ENCODE peak calls at places on chromosomes 4 and X, in eight cellular contexts. A is B cell; U is stromal cell of bone marrow; Z is CD4-positive, alpha-beta T cell; O is ELR; H is HFFc6; V is GM12892; F is Jurkat, Clone E6-1. G is an unnamed sample.
A peak's percentile ranks its signal among the peaks of the same experiment; 100 is the strongest.

GRCh38 chrX:54357414-54358377 is at the start of gene WNK3:
- DNase-seq in A (peak; percentile 48), U (peak; percentile 17), Z (peak; percentile 20), O (no peak), H (no peak), V (peak; percentile 21), F (no peak), G (peak; percentile 41)

GRCh38 chr4:1598206-1598605 is 85.9 kb downstream of the FAM53A start:
- DNase-seq in A (no peak), U (no peak), Z (no peak), O (no peak), H (no peak), V (no peak), F (no peak), G (no peak)

GRCh38 chrX:41457618-41458192 is 10.6 kb downstream of the NYX start:
- DNase-seq in A (no peak), U (no peak), Z (no peak), O (peak; percentile 27), H (no peak), V (no peak), F (peak; percentile 63), G (peak; percentile 6)

GRCh38 chrX:13093489-13094140 is 49.2 kb upstream of the FAM9C start:
- DNase-seq in A (no peak), U (no peak), Z (no peak), O (no peak), H (no peak), V (no peak), F (no peak), G (no peak)

GRCh38 chr4:146123231-146123630 is 52.3 kb upstream of the LSM6 start:
- DNase-seq in A (no peak), U (no peak), Z (no peak), O (peak; percentile 41), H (peak; percentile 8), V (no peak), F (no peak), G (peak; percentile 18)

GRCh38 chrX:103431316-103431715 is 55.0 kb downstream of the BEX3 start:
- DNase-seq in A (no peak), U (peak; percentile 17), Z (no peak), O (peak; percentile 70), H (peak; percentile 52), V (no peak), F (no peak), G (peak; percentile 21)

GRCh38 chrX:26783512-26784225 is 567.7 kb downstream of the MAGEB5 start:
- DNase-seq in A (no peak), U (peak; percentile 9), Z (no peak), O (peak; percentile 2), H (no peak), V (no peak), F (peak; percentile 26), G (peak; percentile 25)

GRCh38 chr4:164293776-164294175 is 460.2 kb upstream of the SMIM31 start:
- DNase-seq in A (no peak), U (no peak), Z (no peak), O (no peak), H (no peak), V (no peak), F (no peak), G (no peak)

GRCh38 chr4:81084029-81084428 is 53.5 kb downstream of the BMP3 start:
- DNase-seq in A (no peak), U (peak; percentile 15), Z (no peak), O (no peak), H (no peak), V (no peak), F (peak; percentile 11), G (peak; percentile 65)

GRCh38 chr4:146916479-146917076 is 29.1 kb downstream of the TTC29 start:
- DNase-seq in A (no peak), U (peak; percentile 18), Z (no peak), O (peak; percentile 55), H (peak; percentile 23), V (no peak), F (peak; percentile 20), G (peak; percentile 67)

GRCh38 chr4:6048537-6048936 is 30.3 kb upstream of the C4orf50 start:
- DNase-seq in A (no peak), U (no peak), Z (no peak), O (no peak), H (no peak), V (no peak), F (no peak), G (no peak)

GRCh38 chrX:10350991-10351390 is 194.2 kb downstream of the CLCN4 start:
- DNase-seq in A (no peak), U (peak; percentile 41), Z (no peak), O (peak; percentile 60), H (peak; percentile 40), V (no peak), F (no peak), G (peak; percentile 82)

GRCh38 chr4:77959566-77960338 is 97.1 kb downstream of the MRPL1 start:
- DNase-seq in A (peak; percentile 10), U (peak; percentile 19), Z (no peak), O (peak; percentile 64), H (peak; percentile 48), V (no peak), F (peak; percentile 52), G (peak; percentile 64)

GRCh38 chrX:110734894-110735541 is 60.6 kb downstream of the CHRDL1 start:
- DNase-seq in A (no peak), U (peak; percentile 71), Z (no peak), O (peak; percentile 89), H (peak; percentile 83), V (no peak), F (no peak), G (no peak)

GRCh38 chr4:177182156-177182555 is 127.5 kb upstream of the NEIL3 start:
- DNase-seq in A (no peak), U (no peak), Z (no peak), O (no peak), H (peak; percentile 21), V (no peak), F (no peak), G (no peak)

GRCh38 chr4:136025540-136025939 is 1506.8 kb downstream of the PCDH18 start:
- DNase-seq in A (no peak), U (no peak), Z (no peak), O (no peak), H (no peak), V (no peak), F (no peak), G (no peak)

GRCh38 chr4:138967313-138967712 is 48.3 kb upstream of the NOCT start:
- DNase-seq in A (no peak), U (no peak), Z (no peak), O (no peak), H (no peak), V (no peak), F (no peak), G (no peak)

GRCh38 chr4:30912098-30912719 is 192.0 kb downstream of the PCDH7 start:
- DNase-seq in A (no peak), U (no peak), Z (no peak), O (no peak), H (no peak), V (no peak), F (no peak), G (peak; percentile 13)

GRCh38 chr4:24805566-24805965 is 10.2 kb downstream of the SOD3 start:
- DNase-seq in A (no peak), U (no peak), Z (no peak), O (no peak), H (no peak), V (no peak), F (peak; percentile 44), G (no peak)

GRCh38 chrX:150372280-150372679 is 9.2 kb downstream of the MAMLD1 start:
- DNase-seq in A (no peak), U (no peak), Z (no peak), O (no peak), H (no peak), V (no peak), F (no peak), G (no peak)

GRCh38 chr4:827209-828081 is 1.5 kb upstream of the CPLX1 start:
- DNase-seq in A (no peak), U (no peak), Z (no peak), O (no peak), H (no peak), V (no peak), F (no peak), G (no peak)

GRCh38 chrX:41634284-41634683 is 54.5 kb upstream of the GPR34 start:
- DNase-seq in A (no peak), U (peak; percentile 22), Z (no peak), O (no peak), H (no peak), V (no peak), F (no peak), G (no peak)

GRCh38 chr4:86579941-86580340 is 14.2 kb upstream of the PTPN13 start:
- DNase-seq in A (no peak), U (no peak), Z (no peak), O (no peak), H (no peak), V (no peak), F (no peak), G (no peak)

GRCh38 chr4:137740192-137740591 is 207.9 kb upstream of the PCDH18 start:
- DNase-seq in A (no peak), U (no peak), Z (no peak), O (no peak), H (no peak), V (no peak), F (no peak), G (no peak)

GRCh38 chr4:37541956-37542355 is 144.2 kb downstream of the RELL1 start:
- DNase-seq in A (no peak), U (no peak), Z (no peak), O (no peak), H (no peak), V (no peak), F (no peak), G (no peak)

GRCh38 chr4:151284534-151285245 is 7.7 kb downstream of the PRSS48 start:
- DNase-seq in A (no peak), U (no peak), Z (no peak), O (no peak), H (no peak), V (no peak), F (no peak), G (no peak)

GRCh38 chr4:45550766-45551366 is 573.0 kb downstream of the GABRG1 start:
- DNase-seq in A (no peak), U (no peak), Z (no peak), O (no peak), H (no peak), V (no peak), F (no peak), G (peak; percentile 1)

GRCh38 chr4:76305971-76306881 is at the start of gene STBD1:
- DNase-seq in A (peak; percentile 32), U (peak; percentile 32), Z (no peak), O (peak; percentile 68), H (peak; percentile 61), V (peak; percentile 27), F (no peak), G (peak; percentile 71)

GRCh38 chr4:135325264-135325663 is 1123.7 kb upstream of the PABPC4L start:
- DNase-seq in A (no peak), U (no peak), Z (no peak), O (no peak), H (no peak), V (no peak), F (no peak), G (no peak)

GRCh38 chr4:61200195-61200990 is at the start of gene ADGRL3:
- DNase-seq in A (peak; percentile 17), U (no peak), Z (no peak), O (peak; percentile 33), H (no peak), V (peak; percentile 4), F (no peak), G (no peak)

GRCh38 chr4:186347743-186348142 is 81.8 kb downstream of the F11 start:
- DNase-seq in A (no peak), U (no peak), Z (no peak), O (no peak), H (no peak), V (no peak), F (no peak), G (no peak)